ENCODE peak calls at places on chromosomes 7 and 10, in nine cellular contexts. One of them, this sample, is unnamed. For H3K36me3 and H3K4me1, the result is how much of the 10 kb centered on the place peaks cover.

GRCh38 chr10:77070892-77071595 is 566.6 kb downstream of the KCNMA1 start:
- DNase-seq in IMR-90: no peak
- DNase-seq in mesendoderm: no peak
- DNase-seq in Karpas-422: no peak
- DNase-seq in HCT116: no peak
- DNase-seq in mammary epithelial cell: no peak
- DNase-seq in K562: no peak
- DNase-seq in SK-N-SH: no peak
- DNase-seq in astrocyte: no peak
- DNase-seq in this sample: peak

GRCh38 chr10:126387041-126387908 is 1.0 kb downstream of the ADAM12 start:
- DNase-seq in K562: peak
- DNase-seq in Karpas-422: no peak
- DNase-seq in HCT116: no peak
- DNase-seq in IMR-90: peak
- DNase-seq in SK-N-SH: peak
- DNase-seq in mammary epithelial cell: peak
- DNase-seq in mesendoderm: peak
- DNase-seq in astrocyte: peak
- DNase-seq in this sample: peak

GRCh38 chr10:18325889-18326531 is 185.8 kb downstream of the CACNB2 start:
- DNase-seq in SK-N-SH: no peak
- DNase-seq in astrocyte: peak
- DNase-seq in mesendoderm: no peak
- DNase-seq in IMR-90: peak
- DNase-seq in mammary epithelial cell: no peak
- DNase-seq in Karpas-422: no peak
- DNase-seq in K562: no peak
- DNase-seq in HCT116: no peak
- DNase-seq in this sample: peak

GRCh38 chr10:61609609-61610166 is 53.0 kb upstream of the CABCOCO1 start:
- DNase-seq in HCT116: no peak
- DNase-seq in mesendoderm: no peak
- DNase-seq in SK-N-SH: no peak
- DNase-seq in astrocyte: no peak
- DNase-seq in K562: no peak
- DNase-seq in Karpas-422: no peak
- DNase-seq in IMR-90: no peak
- DNase-seq in mammary epithelial cell: no peak
- DNase-seq in this sample: peak

GRCh38 chr10:85674851-85675250 is 691.7 kb downstream of the GRID1 start:
- DNase-seq in astrocyte: no peak
- DNase-seq in Karpas-422: no peak
- DNase-seq in SK-N-SH: no peak
- DNase-seq in IMR-90: no peak
- DNase-seq in HCT116: no peak
- DNase-seq in mesendoderm: no peak
- DNase-seq in mammary epithelial cell: no peak
- DNase-seq in K562: no peak
- DNase-seq in this sample: no peak

GRCh38 chr10:8306685-8307364 is 252.3 kb downstream of the GATA3 start:
- DNase-seq in Karpas-422: no peak
- DNase-seq in mesendoderm: peak
- DNase-seq in K562: no peak
- DNase-seq in HCT116: no peak
- DNase-seq in SK-N-SH: no peak
- DNase-seq in mammary epithelial cell: peak
- DNase-seq in IMR-90: no peak
- DNase-seq in astrocyte: peak
- DNase-seq in this sample: no peak

GRCh38 chr7:129949292-129950133 is 3.2 kb downstream of the UBE2H start:
- DNase-seq in Karpas-422: peak
- DNase-seq in mesendoderm: peak
- DNase-seq in K562: no peak
- DNase-seq in HCT116: peak
- DNase-seq in mammary epithelial cell: peak
- DNase-seq in IMR-90: peak
- DNase-seq in SK-N-SH: peak
- DNase-seq in astrocyte: peak
- DNase-seq in this sample: peak

GRCh38 chr10:118900617-118901016 is 128.9 kb upstream of the NANOS1 start:
- DNase-seq in mesendoderm: peak
- DNase-seq in SK-N-SH: no peak
- DNase-seq in Karpas-422: no peak
- DNase-seq in astrocyte: no peak
- DNase-seq in mammary epithelial cell: no peak
- DNase-seq in HCT116: no peak
- DNase-seq in K562: no peak
- DNase-seq in IMR-90: no peak
- DNase-seq in this sample: no peak

GRCh38 chr7:20754001-20754400 is 32.7 kb downstream of the SP8 start:
- DNase-seq in astrocyte: no peak
- DNase-seq in mammary epithelial cell: no peak
- DNase-seq in K562: no peak
- DNase-seq in Karpas-422: no peak
- DNase-seq in SK-N-SH: no peak
- DNase-seq in mesendoderm: no peak
- DNase-seq in HCT116: no peak
- DNase-seq in IMR-90: no peak
- DNase-seq in this sample: no peak

GRCh38 chr10:128843972-128844371 is 623.1 kb upstream of the MGMT start:
- DNase-seq in Karpas-422: peak
- DNase-seq in IMR-90: no peak
- DNase-seq in astrocyte: no peak
- DNase-seq in mammary epithelial cell: no peak
- DNase-seq in K562: no peak
- DNase-seq in mesendoderm: peak
- DNase-seq in HCT116: peak
- DNase-seq in SK-N-SH: no peak
- DNase-seq in this sample: no peak

GRCh38 chr7:99825873-99826272 is 1.9 kb upstream of the CYP3A43 start:
- DNase-seq in K562: no peak
- DNase-seq in SK-N-SH: no peak
- DNase-seq in Karpas-422: no peak
- DNase-seq in HCT116: no peak
- DNase-seq in mammary epithelial cell: no peak
- DNase-seq in IMR-90: no peak
- DNase-seq in mesendoderm: no peak
- DNase-seq in astrocyte: no peak
- DNase-seq in this sample: no peak

GRCh38 chr7:33845991-33846509 is 59.3 kb upstream of the BMPER start:
- DNase-seq in K562: no peak
- DNase-seq in mesendoderm: no peak
- DNase-seq in mammary epithelial cell: no peak
- DNase-seq in HCT116: no peak
- DNase-seq in astrocyte: peak
- DNase-seq in SK-N-SH: no peak
- DNase-seq in IMR-90: peak
- DNase-seq in Karpas-422: no peak
- DNase-seq in this sample: no peak

GRCh38 chr7:134427896-134428295 is 31.0 kb downstream of the AKR1B1 start:
- DNase-seq in mammary epithelial cell: no peak
- DNase-seq in K562: no peak
- DNase-seq in astrocyte: no peak
- DNase-seq in mesendoderm: no peak
- DNase-seq in HCT116: no peak
- DNase-seq in IMR-90: no peak
- DNase-seq in Karpas-422: no peak
- DNase-seq in SK-N-SH: no peak
- DNase-seq in this sample: peak

GRCh38 chr7:148232784-148233183 is 357.8 kb upstream of the C7orf33 start:
- DNase-seq in mammary epithelial cell: no peak
- DNase-seq in Karpas-422: no peak
- DNase-seq in K562: no peak
- DNase-seq in HCT116: no peak
- DNase-seq in IMR-90: no peak
- DNase-seq in SK-N-SH: no peak
- DNase-seq in astrocyte: no peak
- DNase-seq in mesendoderm: no peak
- DNase-seq in this sample: no peak

GRCh38 chr7:104149822-104150221 is 58.0 kb downstream of the ORC5 start:
- DNase-seq in SK-N-SH: no peak
- DNase-seq in astrocyte: no peak
- DNase-seq in mesendoderm: no peak
- DNase-seq in mammary epithelial cell: no peak
- DNase-seq in IMR-90: no peak
- DNase-seq in HCT116: no peak
- DNase-seq in Karpas-422: no peak
- DNase-seq in K562: no peak
- DNase-seq in this sample: no peak

GRCh38 chr7:21365866-21366624 is 61.8 kb upstream of the SP4 start:
- DNase-seq in SK-N-SH: no peak
- DNase-seq in mammary epithelial cell: peak
- DNase-seq in astrocyte: peak
- DNase-seq in HCT116: peak
- DNase-seq in K562: no peak
- DNase-seq in Karpas-422: no peak
- DNase-seq in mesendoderm: no peak
- DNase-seq in IMR-90: peak
- DNase-seq in this sample: peak

GRCh38 chr7:152522551-152522950 is 86.7 kb upstream of the KMT2C start:
- DNase-seq in IMR-90: no peak
- DNase-seq in astrocyte: peak
- DNase-seq in HCT116: no peak
- DNase-seq in mesendoderm: no peak
- DNase-seq in Karpas-422: no peak
- DNase-seq in K562: no peak
- DNase-seq in mammary epithelial cell: no peak
- DNase-seq in SK-N-SH: peak
- DNase-seq in this sample: no peak

GRCh38 chr7:30430300-30430699 is 48.3 kb downstream of the NOD1 start:
- DNase-seq in Karpas-422: no peak
- DNase-seq in mesendoderm: no peak
- DNase-seq in K562: no peak
- DNase-seq in HCT116: no peak
- DNase-seq in astrocyte: no peak
- DNase-seq in SK-N-SH: peak
- DNase-seq in mammary epithelial cell: no peak
- DNase-seq in IMR-90: no peak
- DNase-seq in this sample: no peak

GRCh38 chr10:87505366-87506113 is 847 bp downstream of the MINPP1 start:
- DNase-seq in K562: peak
- DNase-seq in SK-N-SH: peak
- DNase-seq in HCT116: peak
- DNase-seq in astrocyte: peak
- DNase-seq in mammary epithelial cell: peak
- DNase-seq in IMR-90: peak
- DNase-seq in Karpas-422: peak
- DNase-seq in mesendoderm: peak
- DNase-seq in this sample: peak

GRCh38 chr7:24715171-24715570 is 42.1 kb downstream of the GSDME start:
- DNase-seq in HCT116: no peak
- DNase-seq in mammary epithelial cell: no peak
- DNase-seq in mesendoderm: no peak
- DNase-seq in K562: no peak
- DNase-seq in Karpas-422: no peak
- DNase-seq in IMR-90: no peak
- DNase-seq in SK-N-SH: no peak
- DNase-seq in astrocyte: no peak
- DNase-seq in this sample: no peak

GRCh38 chr10:107583974-107584373 is 419.5 kb upstream of the SORCS1 start:
- DNase-seq in mammary epithelial cell: no peak
- DNase-seq in IMR-90: no peak
- DNase-seq in HCT116: no peak
- DNase-seq in SK-N-SH: no peak
- DNase-seq in mesendoderm: no peak
- DNase-seq in astrocyte: no peak
- DNase-seq in Karpas-422: no peak
- DNase-seq in K562: no peak
- DNase-seq in this sample: no peak

DNA sequence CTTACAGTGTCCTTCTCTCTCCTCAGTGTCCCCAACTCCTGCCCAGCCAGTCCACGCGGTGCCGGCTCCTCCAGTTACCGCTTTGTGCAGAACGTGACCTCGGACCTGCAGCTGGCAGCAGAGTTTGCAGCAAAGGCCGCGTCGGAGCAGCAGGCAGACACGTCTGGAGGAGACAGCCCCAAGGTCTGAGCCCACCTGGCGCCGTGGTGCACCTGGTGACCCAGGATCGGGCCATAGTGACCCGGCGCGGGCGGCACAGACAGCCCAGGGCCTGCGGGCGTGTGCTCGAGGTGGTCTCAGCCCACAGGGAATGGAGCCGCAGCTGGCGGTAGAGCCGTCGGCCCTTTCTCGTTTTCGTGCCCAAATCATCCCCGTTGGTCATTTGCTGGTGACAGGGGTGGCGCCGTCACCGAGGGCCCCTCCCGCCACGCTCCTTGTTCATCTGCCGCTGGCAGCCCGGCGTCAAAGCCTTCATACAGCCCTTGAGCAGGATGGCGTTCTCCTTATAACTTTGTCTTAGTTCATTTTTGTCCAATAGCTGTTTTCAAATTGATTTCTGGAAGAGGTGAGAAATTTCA is 20.9 kb upstream of the AP5Z1 start:
- DNase-seq in IMR-90: no peak
- DNase-seq in HCT116: no peak
- DNase-seq in mesendoderm: no peak
- DNase-seq in astrocyte: no peak
- DNase-seq in K562: no peak
- DNase-seq in Karpas-422: no peak
- DNase-seq in SK-N-SH: no peak
- DNase-seq in mammary epithelial cell: no peak
- DNase-seq in this sample: no peak
- H3K36me3 ChIP-seq in IMR-90: half or more
- H3K36me3 ChIP-seq in HCT116: under half
- H3K36me3 ChIP-seq in mesendoderm: under half
- H3K36me3 ChIP-seq in astrocyte: under half
- H3K36me3 ChIP-seq in K562: half or more
- H3K36me3 ChIP-seq in Karpas-422: under half
- H3K36me3 ChIP-seq in SK-N-SH: under half
- H3K36me3 ChIP-seq in mammary epithelial cell: under half
- H3K36me3 ChIP-seq in this sample: half or more

GRCh38 chr10:132574783-132575319 is 37.3 kb downstream of the INPP5A start:
- DNase-seq in IMR-90: no peak
- DNase-seq in mesendoderm: peak
- DNase-seq in K562: no peak
- DNase-seq in Karpas-422: no peak
- DNase-seq in mammary epithelial cell: no peak
- DNase-seq in SK-N-SH: no peak
- DNase-seq in astrocyte: peak
- DNase-seq in HCT116: no peak
- DNase-seq in this sample: peak
- H3K9ac ChIP-seq in IMR-90: no peak
- H3K9ac ChIP-seq in mesendoderm: no peak
- H3K9ac ChIP-seq in K562: no peak
- H3K9ac ChIP-seq in Karpas-422: peak
- H3K9ac ChIP-seq in mammary epithelial cell: no peak
- H3K9ac ChIP-seq in SK-N-SH: no peak
- H3K9ac ChIP-seq in astrocyte: peak
- H3K9ac ChIP-seq in HCT116: no peak
- H3K9ac ChIP-seq in this sample: no peak

GRCh38 chr10:27799046-27799445 is 53.4 kb upstream of the MKX start:
- DNase-seq in Karpas-422: no peak
- DNase-seq in astrocyte: no peak
- DNase-seq in K562: no peak
- DNase-seq in SK-N-SH: no peak
- DNase-seq in mammary epithelial cell: no peak
- DNase-seq in IMR-90: no peak
- DNase-seq in mesendoderm: no peak
- DNase-seq in HCT116: no peak
- DNase-seq in this sample: no peak
- H3K4me1 ChIP-seq in Karpas-422: under half
- H3K4me1 ChIP-seq in astrocyte: under half
- H3K4me1 ChIP-seq in K562: under half
- H3K4me1 ChIP-seq in SK-N-SH: under half
- H3K4me1 ChIP-seq in mammary epithelial cell: under half
- H3K4me1 ChIP-seq in IMR-90: under half
- H3K4me1 ChIP-seq in mesendoderm: under half
- H3K4me1 ChIP-seq in HCT116: under half
- H3K4me1 ChIP-seq in this sample: under half

GRCh38 chr7:105638324-105638723 is 57.0 kb upstream of the EFCAB10 start:
- DNase-seq in SK-N-SH: no peak
- DNase-seq in IMR-90: no peak
- DNase-seq in HCT116: no peak
- DNase-seq in mesendoderm: no peak
- DNase-seq in K562: no peak
- DNase-seq in astrocyte: no peak
- DNase-seq in Karpas-422: no peak
- DNase-seq in mammary epithelial cell: no peak
- DNase-seq in this sample: no peak
- H3K36me3 ChIP-seq in SK-N-SH: under half
- H3K36me3 ChIP-seq in IMR-90: under half
- H3K36me3 ChIP-seq in HCT116: under half
- H3K36me3 ChIP-seq in mesendoderm: under half
- H3K36me3 ChIP-seq in K562: under half
- H3K36me3 ChIP-seq in astrocyte: under half
- H3K36me3 ChIP-seq in Karpas-422: under half
- H3K36me3 ChIP-seq in mammary epithelial cell: under half
- H3K36me3 ChIP-seq in this sample: under half